ENCODE peak calls at places on chromosomes 5 and 9, in five cellular contexts. Z, S, B, O and G are unnamed samples.

GRCh38 chr9:883011-883410 is 41.5 kb downstream of the DMRT1 start:
- DNase-seq in Z (no peak), S (no peak), B (no peak), O (no peak), G (no peak)

GRCh38 chr5:179959627-179960026 is 51.9 kb upstream of the TBC1D9B start:
- DNase-seq in S (no peak), Z (no peak), O (no peak), B (no peak), G (no peak)

GRCh38 chr9:23571414-23572104 is 254.5 kb downstream of the ELAVL2 start:
- DNase-seq in O (no peak), B (no peak), Z (no peak), S (no peak), G (no peak)

GRCh38 chr5:140953234-140953633 is 13.0 kb upstream of the PCDHAC2 start:
- DNase-seq in Z (no peak), S (no peak), B (no peak), O (no peak), G (no peak)

GRCh38 chr5:32767948-32768427 is 56.9 kb downstream of the NPR3 start:
- DNase-seq in B (no peak), Z (no peak), S (peak), O (no peak), G (no peak)

GRCh38 chr9:127866535-127866934 is 10.9 kb downstream of the AK1 start:
- DNase-seq in O (no peak), B (no peak), Z (no peak), S (no peak), G (no peak)

GRCh38 chr5:126519637-126520592 is 75.1 kb downstream of the ALDH7A1 start:
- DNase-seq in S (no peak), Z (no peak), O (no peak), B (no peak), G (no peak)

GRCh38 chr5:131096774-131097695 is 68.0 kb downstream of the HINT1 start:
- DNase-seq in B (no peak), Z (no peak), O (no peak), S (no peak), G (no peak)

GRCh38 chr5:2149196-2149541 is 266.4 kb upstream of the IRX4 start:
- DNase-seq in Z (no peak), S (no peak), B (no peak), O (no peak), G (no peak)

GRCh38 chr9:85178486-85178885 is 509.0 kb downstream of the NTRK2 start:
- DNase-seq in B (no peak), O (no peak), Z (no peak), S (no peak), G (no peak)

GRCh38 chr9:37801287-37801850 is 772 bp downstream of the DCAF10 start:
- DNase-seq in O (peak), Z (no peak), S (peak), B (no peak), G (no peak)

GRCh38 chr5:157266286-157267007 is 524 bp downstream of the CYFIP2 start:
- DNase-seq in Z (peak), O (peak), B (no peak), S (peak), G (no peak)

GRCh38 chr5:137761560-137761959 is 7.4 kb upstream of the HNRNPA0 start:
- DNase-seq in Z (no peak), B (no peak), O (no peak), S (no peak), G (no peak)

GRCh38 chr5:6473284-6473683 is 24.6 kb downstream of the UBE2QL1 start:
- DNase-seq in O (no peak), B (no peak), Z (no peak), S (no peak), G (no peak)

GRCh38 chr9:128055222-128056040 is 11.7 kb downstream of the NAIF1 start:
- DNase-seq in Z (no peak), S (no peak), B (no peak), O (no peak), G (no peak)

GRCh38 chr5:37043693-37044092 is 167.1 kb downstream of the NIPBL start:
- DNase-seq in O (no peak), B (peak), Z (no peak), S (no peak), G (no peak)

GRCh38 chr9:89923961-89924504 is 319.2 kb downstream of the GADD45G start:
- DNase-seq in Z (no peak), S (no peak), B (no peak), O (no peak), G (no peak)